ENCODE peak calls at places on chromosome 9, in five cellular contexts. A is neuronal stem cell, Y is NCI-H1105, W is Kasumi-1, R is germinal center. K is an unnamed sample.

GRCh38 chr9:89579741-89580395 is 24.9 kb upstream of the GADD45G start:
- DNase-seq in A (no peak), R (no peak), W (no peak), Y (no peak), K (no peak)

GRCh38 chr9:12916037-12916436 is 141.2 kb downstream of the LURAP1L start:
- DNase-seq in R (no peak), Y (no peak), W (no peak), A (peak), K (peak)

GRCh38 chr9:113649054-113649453 is 185.5 kb downstream of the RGS3 start:
- DNase-seq in R (no peak), W (no peak), A (no peak), Y (peak), K (no peak)

GRCh38 chr9:101027733-101028345 is 688 bp upstream of the PLPPR1 start:
- DNase-seq in W (no peak), R (no peak), Y (peak), A (peak), K (no peak)

GRCh38 chr9:95383198-95383673 is 65.7 kb upstream of the FANCC start:
- DNase-seq in R (no peak), W (no peak), A (no peak), Y (no peak), K (no peak)

GRCh38 chr9:19552693-19553092 is 143.9 kb downstream of the ACER2 start:
- DNase-seq in A (no peak), R (no peak), W (no peak), Y (no peak), K (no peak)

GRCh38 chr9:79975471-79976316 is 403.9 kb downstream of the TLE4 start:
- DNase-seq in W (no peak), Y (no peak), A (peak), R (no peak), K (no peak)

GRCh38 chr9:70902705-70903131 is 218.7 kb downstream of the TRPM3 start:
- DNase-seq in A (no peak), R (no peak), Y (no peak), W (no peak), K (no peak)

GRCh38 chr9:136826703-136827582 is 15.3 kb upstream of the AJM1 start:
- DNase-seq in Y (no peak), R (no peak), A (no peak), W (no peak), K (no peak)

GRCh38 chr9:133023117-133023890 is 7.5 kb upstream of the GTF3C5 start:
- DNase-seq in R (peak), A (no peak), Y (no peak), W (peak), K (no peak)

GRCh38 chr9:32449969-32450368 is 65.5 kb downstream of the ACO1 start:
- DNase-seq in R (no peak), Y (no peak), W (no peak), A (no peak), K (no peak)

GRCh38 chr9:89420397-89420796 is 77.5 kb downstream of the SEMA4D start:
- DNase-seq in W (no peak), R (no peak), A (no peak), Y (no peak), K (no peak)

GRCh38 chr9:116447914-116448313 is 239.2 kb upstream of the TRIM32 start:
- DNase-seq in A (no peak), Y (no peak), R (no peak), W (peak), K (no peak)

GRCh38 chr9:16680965-16681658 is 189.4 kb downstream of the BNC2 start:
- DNase-seq in W (no peak), Y (no peak), R (no peak), A (no peak), K (no peak)

GRCh38 chr9:15936316-15936869 is 383.6 kb downstream of the CCDC171 start:
- DNase-seq in W (no peak), R (no peak), A (no peak), Y (peak), K (no peak)

GRCh38 chr9:38035873-38036272 is 33.2 kb downstream of the SHB start:
- DNase-seq in W (no peak), R (no peak), A (no peak), Y (no peak), K (no peak)

GRCh38 chr9:96500696-96501660 is 51.0 kb downstream of the HABP4 start:
- DNase-seq in W (no peak), Y (no peak), A (no peak), R (no peak), K (no peak)

GRCh38 chr9:126127591-126127990 is 199.0 kb upstream of the MVB12B start:
- DNase-seq in Y (no peak), W (no peak), R (no peak), A (no peak), K (no peak)

GRCh38 chr9:28031521-28032177 is 458.4 kb upstream of the C9orf72 start:
- DNase-seq in Y (no peak), W (no peak), R (no peak), A (peak), K (no peak)

GRCh38 chr9:124767830-124768229 is 3.3 kb downstream of the NR6A1 start:
- DNase-seq in A (no peak), W (no peak), R (no peak), Y (no peak), K (no peak)